ENCODE peak calls at places on chromosome 1, in nine cellular contexts. Q, N, U, Y, A, T, M, E and C are unnamed samples.

GRCh38 chr1:109425902-109426277 is 358 bp downstream of the PSMA5 start:
- DNase-seq in Q (peak), N (no peak), U (peak), Y (no peak), A (no peak), T (peak), M (no peak), E (peak), C (no peak)

GRCh38 chr1:173506437-173506836 is 29.3 kb downstream of the PRDX6 start:
- DNase-seq in Q (no peak), N (no peak), U (peak), Y (no peak), A (no peak), T (no peak), M (no peak), E (peak), C (no peak)

GRCh38 chr1:234938924-234939323 is 189.7 kb downstream of the TOMM20 start:
- DNase-seq in Q (no peak), N (no peak), U (no peak), Y (no peak), A (no peak), T (no peak), M (no peak), E (no peak), C (no peak)

GRCh38 chr1:222754386-222755139 is 17.6 kb downstream of the FAM177B start:
- DNase-seq in Q (peak), N (no peak), U (no peak), Y (peak), A (peak), T (peak), M (peak), E (peak), C (peak)

GRCh38 chr1:156852414-156852874 is 6.5 kb downstream of the INSRR start:
- DNase-seq in Q (peak), N (no peak), U (no peak), Y (peak), A (peak), T (no peak), M (peak), E (peak), C (peak)

GRCh38 chr1:204420039-204421004 is 8.7 kb upstream of the PPP1R15B start:
- DNase-seq in Q (no peak), N (no peak), U (no peak), Y (no peak), A (peak), T (no peak), M (no peak), E (no peak), C (no peak)

GRCh38 chr1:40267767-40268187 is 9.7 kb downstream of the ZMPSTE24 start:
- DNase-seq in Q (peak), N (no peak), U (no peak), Y (peak), A (no peak), T (no peak), M (no peak), E (peak), C (no peak)

GRCh38 chr1:39623053-39623452 is 16.4 kb downstream of the HEYL start:
- DNase-seq in Q (no peak), N (no peak), U (no peak), Y (peak), A (no peak), T (no peak), M (no peak), E (peak), C (no peak)

GRCh38 chr1:205546541-205546940 is 42.1 kb downstream of the CDK18 start:
- DNase-seq in Q (no peak), N (no peak), U (no peak), Y (no peak), A (no peak), T (no peak), M (no peak), E (no peak), C (no peak)

DNA sequence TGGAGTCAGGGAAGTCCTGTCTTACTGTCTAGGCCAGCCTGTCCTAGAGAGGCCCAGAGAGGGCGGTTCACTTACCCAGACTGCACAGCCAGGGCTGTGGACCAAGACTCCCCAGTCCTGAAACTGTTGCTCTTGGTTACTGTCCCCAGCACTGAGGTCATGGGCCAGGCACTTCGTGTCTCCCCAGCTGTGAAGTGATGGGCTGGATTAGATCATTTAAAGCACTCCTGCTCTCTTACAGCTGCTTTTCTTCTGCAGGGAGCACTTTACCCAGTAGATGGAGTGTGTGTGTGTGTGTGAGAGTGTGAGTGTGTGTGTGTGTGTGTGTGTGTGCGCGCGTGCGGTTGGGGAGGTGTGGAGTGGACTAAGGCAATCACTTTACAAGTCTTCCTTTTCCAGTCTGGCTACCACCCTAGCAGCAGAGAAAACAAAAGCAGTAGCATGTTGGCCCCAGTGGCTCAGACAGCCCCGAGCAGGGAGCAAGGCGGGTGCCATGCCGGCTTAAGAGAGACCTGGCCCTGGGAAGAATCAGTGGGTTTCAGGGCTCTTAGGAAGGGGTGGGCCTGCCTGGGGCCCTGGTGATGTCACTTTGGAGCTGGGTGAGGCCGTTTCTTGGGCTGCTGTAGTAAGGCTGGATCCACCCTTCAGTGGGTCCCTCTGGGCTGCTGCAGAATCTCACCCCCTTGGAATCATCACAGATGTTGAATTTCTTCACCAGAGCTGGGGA is 2.4 kb downstream of the SPSB1 start:
- DNase-seq in Q (peak), N (no peak), U (no peak), Y (peak), A (no peak), T (no peak), M (peak), E (peak), C (no peak)
- TF ChIP-seq CTCF in Q (peak), N (peak), U (no peak), Y (no peak), A (no peak), T (no peak), M (peak), E (no peak), C (no peak)

DNA sequence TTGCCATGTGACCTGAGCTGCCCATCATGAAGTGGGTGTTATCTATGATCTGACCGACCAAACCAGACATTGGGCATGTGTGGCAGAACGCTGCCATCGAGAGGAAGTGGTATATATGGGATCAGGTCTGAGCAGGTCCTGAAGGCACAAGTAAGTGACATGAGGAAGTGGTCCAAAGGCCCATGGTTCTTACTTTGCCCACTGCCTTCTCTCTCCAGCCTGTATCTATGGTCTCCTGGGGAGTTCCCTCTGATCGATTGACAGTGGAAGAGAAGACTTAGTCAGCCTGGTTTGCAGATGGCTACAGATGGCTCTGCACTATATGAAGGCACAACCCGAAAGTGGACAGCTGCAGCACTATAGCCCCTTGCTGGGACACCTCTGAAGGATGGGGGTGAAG is 7.9 kb downstream of the SPSB1 start:
- DNase-seq in Q (no peak), N (no peak), U (no peak), Y (no peak), A (no peak), T (no peak), M (no peak), E (no peak), C (no peak)
- H3K27ac ChIP-seq in Q (peak), N (peak), U (peak), Y (no peak), A (peak), T (no peak), M (peak), E (no peak), C (no peak)

DNA sequence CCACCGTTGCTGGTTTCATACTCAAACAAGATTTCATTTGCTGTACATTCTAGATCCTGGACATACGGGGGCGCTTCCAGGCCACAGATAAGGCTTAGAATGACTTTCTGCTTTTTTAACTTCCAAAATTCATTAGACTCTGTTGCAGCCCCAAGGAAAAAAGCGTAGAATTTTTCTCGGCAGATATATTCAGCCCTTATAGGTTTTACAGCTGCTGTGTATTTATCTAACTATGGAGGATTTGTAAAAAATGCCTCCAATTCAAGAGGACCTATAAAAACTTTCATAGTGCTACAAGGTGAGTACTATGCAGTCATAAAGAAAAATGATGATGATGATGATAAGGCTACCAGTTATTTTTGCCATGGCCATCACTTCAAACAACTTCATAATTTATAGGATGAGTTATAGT is 51.6 kb downstream of the SLC30A10 start:
- DNase-seq in Q (no peak), N (peak), U (no peak), Y (no peak), A (no peak), T (no peak), M (no peak), E (no peak), C (no peak)
- TF ChIP-seq CTCF in Q (peak), N (peak), U (peak), Y (no peak), A (no peak), T (no peak), M (no peak), E (peak), C (no peak)

GRCh38 chr1:64537942-64538341 is 68.0 kb downstream of the CACHD1 start:
- DNase-seq in Q (no peak), N (no peak), U (no peak), Y (no peak), A (no peak), T (no peak), M (no peak), E (peak), C (no peak)
- H3K27ac ChIP-seq in Q (no peak), N (no peak), U (no peak), Y (no peak), A (no peak), T (no peak), M (no peak), E (no peak), C (no peak)

GRCh38 chr1:45490623-45491463 is at the start of gene TESK2:
- DNase-seq in Q (peak), N (peak), U (peak), Y (peak), A (peak), T (peak), M (peak), E (peak), C (peak)
- TF ChIP-seq CTCF in Q (no peak), N (peak), U (no peak), Y (peak), A (peak), T (peak), M (peak), E (peak), C (no peak)

DNA sequence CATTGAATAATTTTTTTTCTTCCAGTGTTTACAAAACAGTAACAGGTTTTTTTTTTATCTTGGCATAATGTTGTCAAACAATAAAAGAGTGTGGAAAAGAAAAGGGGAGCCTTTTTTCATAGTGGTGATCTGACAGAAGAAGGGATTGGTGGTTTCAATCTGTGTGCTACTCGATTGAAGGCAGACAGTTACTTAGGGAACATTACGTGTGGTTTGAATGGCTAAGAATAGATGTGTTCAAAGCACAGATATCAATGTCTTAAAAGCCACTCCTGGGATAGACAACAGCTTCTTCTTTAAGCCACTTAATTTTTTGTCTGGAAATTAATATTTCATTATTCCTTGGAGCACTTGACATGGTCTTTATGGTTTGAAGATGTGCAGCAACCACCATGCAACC is 558.6 kb upstream of the ADGRL2 start:
- DNase-seq in Q (no peak), N (no peak), U (no peak), Y (no peak), A (no peak), T (no peak), M (no peak), E (no peak), C (no peak)
- H3K27ac ChIP-seq in Q (no peak), N (no peak), U (no peak), Y (no peak), A (no peak), T (no peak), M (no peak), E (no peak), C (no peak)

DNA sequence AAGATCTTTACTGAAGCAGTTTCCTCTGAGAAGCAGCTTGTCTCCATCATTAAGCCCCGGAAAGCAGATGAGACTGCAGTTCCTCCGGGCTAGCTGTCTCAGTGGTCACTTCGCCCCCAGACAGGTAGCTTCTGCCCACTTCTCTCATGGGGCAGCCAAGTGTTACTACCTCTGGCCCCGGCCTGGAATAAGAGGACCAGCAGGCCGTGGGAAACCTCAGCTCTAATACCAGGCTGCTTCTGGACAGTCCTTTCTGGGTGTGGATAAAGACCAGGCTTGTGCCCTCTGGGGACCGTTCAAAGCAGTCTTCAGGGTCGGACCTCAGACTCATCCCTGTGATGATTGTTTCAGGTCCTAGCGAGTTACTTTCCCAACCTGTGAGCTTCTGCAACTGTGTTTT is 54.8 kb downstream of the RUNX3 start:
- DNase-seq in Q (no peak), N (no peak), U (no peak), Y (no peak), A (no peak), T (no peak), M (no peak), E (no peak), C (no peak)
- TF ChIP-seq CTCF in Q (no peak), N (no peak), U (no peak), Y (no peak), A (no peak), T (no peak), M (no peak), E (no peak), C (no peak)

GRCh38 chr1:61606448-61607312 is 118.3 kb downstream of the TM2D1 start:
- DNase-seq in Q (peak), N (no peak), U (no peak), Y (peak), A (peak), T (peak), M (peak), E (peak), C (no peak)

GRCh38 chr1:61607448-61607847 is 117.5 kb downstream of the TM2D1 start:
- DNase-seq in Q (no peak), N (no peak), U (no peak), Y (no peak), A (no peak), T (no peak), M (no peak), E (no peak), C (no peak)

GRCh38 chr1:61604684-61605083 is 120.3 kb downstream of the TM2D1 start:
- DNase-seq in Q (no peak), N (no peak), U (no peak), Y (no peak), A (no peak), T (no peak), M (no peak), E (no peak), C (no peak)

GRCh38 chr1:61602663-61603062 is 122.3 kb downstream of the TM2D1 start:
- DNase-seq in Q (no peak), N (no peak), U (no peak), Y (no peak), A (no peak), T (no peak), M (no peak), E (no peak), C (no peak)

DNA sequence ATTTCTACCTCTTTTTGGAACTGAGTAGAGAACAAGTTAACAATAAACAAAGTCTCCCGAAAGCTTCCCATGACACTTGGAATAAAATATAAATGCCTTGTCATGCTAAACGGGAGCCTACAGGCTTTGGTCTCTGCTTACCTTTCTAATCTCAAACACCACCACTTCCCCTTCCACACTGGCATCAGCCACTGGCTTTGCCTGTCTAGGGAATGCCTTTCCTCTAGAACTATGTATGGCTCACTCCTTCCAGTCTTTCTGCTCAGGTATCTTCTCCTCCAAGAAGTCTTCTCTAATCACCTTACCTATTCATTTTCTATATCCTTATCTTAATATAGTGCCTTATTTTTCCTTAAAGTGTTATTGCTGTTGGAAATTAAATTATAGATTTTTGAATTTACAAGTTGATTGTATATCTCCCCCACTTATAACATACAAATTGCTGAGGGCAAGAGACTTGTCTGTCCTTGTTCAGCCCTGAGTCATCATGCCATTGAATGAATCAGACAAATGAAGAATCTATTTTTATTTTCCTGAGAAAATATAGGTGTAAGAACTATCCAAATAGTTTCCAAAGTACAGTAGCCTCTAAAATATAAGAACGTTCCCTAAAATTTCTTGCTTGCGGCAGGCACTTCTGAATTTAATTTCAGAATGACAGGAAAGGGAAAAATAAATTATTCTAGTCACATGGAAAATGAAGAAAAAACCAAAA is 119.2 kb downstream of the TM2D1 start:
- DNase-seq in Q (no peak), N (no peak), U (no peak), Y (no peak), A (no peak), T (no peak), M (no peak), E (no peak), C (no peak)
- H3K27ac ChIP-seq in Q (no peak), N (no peak), U (peak), Y (peak), A (peak), T (peak), M (peak), E (no peak), C (no peak)

GRCh38 chr1:161314201-161314981 is at the start of gene SDHC:
- DNase-seq in Q (peak), N (peak), U (peak), Y (peak), A (peak), T (peak), M (peak), E (peak), C (peak)
- TF ChIP-seq CTCF in Q (peak), N (peak), U (no peak), Y (peak), A (no peak), T (no peak), M (peak), E (peak), C (peak)

DNA sequence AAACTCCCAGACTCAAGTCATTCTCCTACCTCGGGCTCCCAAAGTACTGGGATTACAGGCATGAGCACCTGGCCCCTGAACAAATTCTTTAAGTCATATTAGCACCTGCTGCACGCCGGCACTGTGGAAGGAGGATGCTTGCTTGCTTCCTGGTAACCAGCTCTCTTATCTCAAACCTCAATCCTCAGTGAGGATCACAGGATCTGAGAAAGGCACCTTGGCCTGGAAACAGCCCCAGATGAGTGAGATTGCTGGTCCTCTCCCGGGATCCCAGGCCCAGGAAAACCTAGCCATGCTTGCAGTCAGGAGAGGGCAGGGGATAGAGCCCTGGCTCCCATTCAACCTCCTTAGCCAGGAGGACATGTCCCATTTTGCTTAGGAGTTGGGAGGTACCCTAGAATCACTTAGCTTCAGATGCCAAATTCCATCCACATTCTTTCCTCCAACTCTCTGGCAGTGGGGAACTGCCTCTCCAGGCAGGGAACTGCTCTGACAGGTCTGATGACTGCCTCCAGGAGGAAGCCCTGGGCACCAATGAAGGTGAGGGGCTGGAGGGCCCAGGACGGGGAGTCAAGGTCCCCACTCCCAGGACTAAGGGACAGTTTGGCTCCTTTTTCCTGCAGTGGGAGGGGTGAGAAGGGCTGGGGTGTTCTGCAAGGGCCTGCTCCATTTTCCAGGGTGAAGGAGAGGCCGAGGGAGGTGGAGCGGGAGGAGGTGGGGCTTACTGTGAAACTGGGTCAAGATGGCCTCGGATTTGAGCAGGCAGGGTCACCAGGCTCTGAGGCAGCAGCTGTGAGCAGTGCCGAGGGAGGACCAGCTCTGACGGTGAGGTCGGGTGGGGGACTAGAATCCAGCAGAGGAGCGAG is 9.5 kb downstream of the GPR37L1 start:
- DNase-seq in Q (no peak), N (no peak), U (no peak), Y (peak), A (peak), T (no peak), M (peak), E (peak), C (peak)
- H3K27ac ChIP-seq in Q (no peak), N (no peak), U (no peak), Y (peak), A (peak), T (peak), M (peak), E (peak), C (peak)